ENCODE peak calls at places on chromosome 15, in six cellular contexts. One of them, this sample, is unnamed.
A peak's percentile ranks its signal among the peaks of the same experiment; 100 is the strongest.

GRCh38 chr15:82533801-82534200 is 6.5 kb downstream of the RPS17 start:
- DNase-seq in SK-N-SH: no peak
- DNase-seq in OCI-LY7: no peak
- DNase-seq in neural progenitor cell: no peak
- DNase-seq in GM23248: no peak
- DNase-seq in HCT116: no peak
- DNase-seq in this sample: no peak

GRCh38 chr15:55694652-55695150 is 48.3 kb downstream of the PRTG start:
- DNase-seq in SK-N-SH: no peak
- DNase-seq in OCI-LY7: peak; percentile 6
- DNase-seq in neural progenitor cell: peak; percentile 57
- DNase-seq in GM23248: no peak
- DNase-seq in HCT116: no peak
- DNase-seq in this sample: no peak

GRCh38 chr15:69117431-69117841 is 43.0 kb upstream of the GLCE start:
- DNase-seq in SK-N-SH: peak; percentile 28
- DNase-seq in OCI-LY7: no peak
- DNase-seq in neural progenitor cell: peak; percentile 48
- DNase-seq in GM23248: no peak
- DNase-seq in HCT116: no peak
- DNase-seq in this sample: no peak

GRCh38 chr15:83475551-83475950 is 28.4 kb downstream of the SH3GL3 start:
- DNase-seq in SK-N-SH: no peak
- DNase-seq in OCI-LY7: no peak
- DNase-seq in neural progenitor cell: no peak
- DNase-seq in GM23248: peak; percentile 40
- DNase-seq in HCT116: no peak
- DNase-seq in this sample: no peak

GRCh38 chr15:56918907-56919707 is 663 bp downstream of the TCF12 start:
- DNase-seq in SK-N-SH: peak; percentile 75
- DNase-seq in OCI-LY7: peak; percentile 78
- DNase-seq in neural progenitor cell: peak; percentile 87
- DNase-seq in GM23248: peak; percentile 91
- DNase-seq in HCT116: no peak
- DNase-seq in this sample: peak; percentile 62

GRCh38 chr15:62119224-62119925 is 45.7 kb downstream of the C2CD4B start:
- DNase-seq in SK-N-SH: no peak
- DNase-seq in OCI-LY7: peak; percentile 37
- DNase-seq in neural progenitor cell: no peak
- DNase-seq in GM23248: peak; percentile 97
- DNase-seq in HCT116: peak; percentile 44
- DNase-seq in this sample: no peak

GRCh38 chr15:52730163-52730562 is 51.0 kb upstream of the ATOSA start:
- DNase-seq in SK-N-SH: no peak
- DNase-seq in OCI-LY7: peak; percentile 95
- DNase-seq in neural progenitor cell: no peak
- DNase-seq in GM23248: peak; percentile 64
- DNase-seq in HCT116: no peak
- DNase-seq in this sample: peak; percentile 91

GRCh38 chr15:40320931-40321371 is 2.5 kb upstream of the INAFM2 start:
- DNase-seq in SK-N-SH: peak; percentile 78
- DNase-seq in OCI-LY7: peak; percentile 79
- DNase-seq in neural progenitor cell: peak; percentile 78
- DNase-seq in GM23248: peak; percentile 81
- DNase-seq in HCT116: peak; percentile 57
- DNase-seq in this sample: peak; percentile 84

GRCh38 chr15:40251455-40252140 is 12.7 kb downstream of the PAK6 start:
- DNase-seq in SK-N-SH: no peak
- DNase-seq in OCI-LY7: no peak
- DNase-seq in neural progenitor cell: no peak
- DNase-seq in GM23248: no peak
- DNase-seq in HCT116: no peak
- DNase-seq in this sample: no peak

GRCh38 chr15:25691544-25692430 is 171.3 kb downstream of the ATP10A start:
- DNase-seq in SK-N-SH: no peak
- DNase-seq in OCI-LY7: peak; percentile 3
- DNase-seq in neural progenitor cell: peak; percentile 40
- DNase-seq in GM23248: peak; percentile 49
- DNase-seq in HCT116: no peak
- DNase-seq in this sample: no peak

GRCh38 chr15:77355321-77355720 is 64.6 kb downstream of the PEAK1 start:
- DNase-seq in SK-N-SH: no peak
- DNase-seq in OCI-LY7: no peak
- DNase-seq in neural progenitor cell: no peak
- DNase-seq in GM23248: no peak
- DNase-seq in HCT116: no peak
- DNase-seq in this sample: no peak

GRCh38 chr15:42457445-42458442 is 33.2 kb downstream of the ZNF106 start:
- DNase-seq in SK-N-SH: peak; percentile 42
- DNase-seq in OCI-LY7: peak; percentile 87
- DNase-seq in neural progenitor cell: peak; percentile 95
- DNase-seq in GM23248: peak; percentile 93
- DNase-seq in HCT116: no peak
- DNase-seq in this sample: no peak

GRCh38 chr15:59997070-59997701 is 6.9 kb upstream of the FOXB1 start:
- DNase-seq in SK-N-SH: peak; percentile 30
- DNase-seq in OCI-LY7: no peak
- DNase-seq in neural progenitor cell: peak; percentile 95
- DNase-seq in GM23248: no peak
- DNase-seq in HCT116: no peak
- DNase-seq in this sample: peak; percentile 95

GRCh38 chr15:63234479-63234878 is 42.9 kb upstream of the APH1B start:
- DNase-seq in SK-N-SH: no peak
- DNase-seq in OCI-LY7: no peak
- DNase-seq in neural progenitor cell: no peak
- DNase-seq in GM23248: peak; percentile 68
- DNase-seq in HCT116: no peak
- DNase-seq in this sample: no peak

GRCh38 chr15:54206586-54207321 is 228.5 kb downstream of the UNC13C start:
- DNase-seq in SK-N-SH: no peak
- DNase-seq in OCI-LY7: no peak
- DNase-seq in neural progenitor cell: no peak
- DNase-seq in GM23248: no peak
- DNase-seq in HCT116: no peak
- DNase-seq in this sample: no peak

GRCh38 chr15:25905140-25905539 is 42.0 kb upstream of the ATP10A start:
- DNase-seq in SK-N-SH: no peak
- DNase-seq in OCI-LY7: no peak
- DNase-seq in neural progenitor cell: no peak
- DNase-seq in GM23248: peak; percentile 96
- DNase-seq in HCT116: no peak
- DNase-seq in this sample: no peak

GRCh38 chr15:96234109-96234892 is 96.2 kb upstream of the NR2F2 start:
- DNase-seq in SK-N-SH: peak; percentile 17
- DNase-seq in OCI-LY7: no peak
- DNase-seq in neural progenitor cell: no peak
- DNase-seq in GM23248: peak; percentile 88
- DNase-seq in HCT116: no peak
- DNase-seq in this sample: no peak

GRCh38 chr15:58779554-58779953 is 8.5 kb downstream of the MINDY2 start:
- DNase-seq in SK-N-SH: no peak
- DNase-seq in OCI-LY7: no peak
- DNase-seq in neural progenitor cell: no peak
- DNase-seq in GM23248: no peak
- DNase-seq in HCT116: no peak
- DNase-seq in this sample: no peak

GRCh38 chr15:75167588-75168076 is 34.0 kb upstream of the C15orf39 start:
- DNase-seq in SK-N-SH: no peak
- DNase-seq in OCI-LY7: no peak
- DNase-seq in neural progenitor cell: no peak
- DNase-seq in GM23248: peak; percentile 72
- DNase-seq in HCT116: no peak
- DNase-seq in this sample: no peak

GRCh38 chr15:80849308-80849707 is 70.1 kb downstream of the CEMIP start:
- DNase-seq in SK-N-SH: no peak
- DNase-seq in OCI-LY7: no peak
- DNase-seq in neural progenitor cell: no peak
- DNase-seq in GM23248: peak; percentile 98
- DNase-seq in HCT116: no peak
- DNase-seq in this sample: no peak

DNA sequence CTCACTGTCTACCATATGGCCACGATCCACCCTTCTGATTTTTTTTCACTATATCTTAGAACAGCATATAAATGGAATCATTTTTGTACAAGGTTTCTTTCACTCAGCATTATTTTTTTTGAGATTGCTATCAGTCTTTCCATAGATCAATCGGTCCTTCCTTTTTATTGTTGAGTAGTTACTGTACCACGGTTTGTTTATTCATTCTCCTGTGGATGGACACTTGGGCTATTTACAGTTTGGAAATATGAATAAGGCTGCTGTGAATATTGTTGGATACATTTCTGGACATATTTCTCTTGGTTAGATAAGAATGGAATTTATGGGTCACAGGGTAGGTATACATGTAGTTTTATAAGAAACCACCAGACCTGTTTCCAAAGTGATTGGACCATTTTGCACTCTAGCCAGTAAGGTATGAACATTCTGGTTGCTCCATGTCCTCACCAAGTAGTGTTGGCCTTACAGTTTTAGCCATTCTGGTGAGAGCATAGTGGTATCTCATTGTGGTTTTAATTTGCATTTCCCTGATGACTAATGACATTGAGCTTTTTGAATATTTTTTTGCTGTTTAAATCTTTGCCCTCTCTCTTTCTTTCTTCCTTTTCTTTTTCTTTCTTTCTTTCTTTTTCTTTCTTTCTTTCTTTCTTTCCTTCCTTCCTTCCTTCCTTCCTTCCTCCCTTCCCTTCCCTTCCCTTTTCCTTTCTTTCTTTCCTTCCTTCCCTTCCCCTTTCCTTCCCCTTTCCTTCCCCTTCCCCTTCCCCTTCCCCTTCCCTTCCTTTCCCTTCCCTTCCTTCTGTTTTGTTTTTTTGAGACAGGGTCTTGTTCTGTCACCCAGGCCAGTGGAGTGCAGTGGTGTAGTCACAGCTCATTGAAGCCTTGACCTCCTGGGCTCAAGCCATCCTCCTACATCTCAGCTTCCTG is 49.1 kb downstream of the LRRK1 start:
- DNase-seq in SK-N-SH: no peak
- DNase-seq in OCI-LY7: no peak
- DNase-seq in neural progenitor cell: no peak
- DNase-seq in GM23248: peak; percentile 67
- DNase-seq in HCT116: no peak
- DNase-seq in this sample: no peak
- TF ChIP-seq EZH2phosphoT487 in SK-N-SH: no peak
- TF ChIP-seq EZH2phosphoT487 in OCI-LY7: no peak
- TF ChIP-seq EZH2phosphoT487 in neural progenitor cell: no peak
- TF ChIP-seq EZH2phosphoT487 in GM23248: no peak
- TF ChIP-seq EZH2phosphoT487 in HCT116: no peak
- TF ChIP-seq EZH2phosphoT487 in this sample: no peak

GRCh38 chr15:68078365-68078764 is 24.2 kb downstream of the PIAS1 start:
- DNase-seq in SK-N-SH: peak; percentile 35
- DNase-seq in OCI-LY7: no peak
- DNase-seq in neural progenitor cell: no peak
- DNase-seq in GM23248: no peak
- DNase-seq in HCT116: no peak
- DNase-seq in this sample: no peak

GRCh38 chr15:68080783-68081182 is 26.7 kb downstream of the PIAS1 start:
- DNase-seq in SK-N-SH: no peak
- DNase-seq in OCI-LY7: no peak
- DNase-seq in neural progenitor cell: no peak
- DNase-seq in GM23248: no peak
- DNase-seq in HCT116: no peak
- DNase-seq in this sample: no peak

GRCh38 chr15:68073576-68074288 is 19.6 kb downstream of the PIAS1 start:
- DNase-seq in SK-N-SH: no peak
- DNase-seq in OCI-LY7: no peak
- DNase-seq in neural progenitor cell: no peak
- DNase-seq in GM23248: no peak
- DNase-seq in HCT116: no peak
- DNase-seq in this sample: no peak

DNA sequence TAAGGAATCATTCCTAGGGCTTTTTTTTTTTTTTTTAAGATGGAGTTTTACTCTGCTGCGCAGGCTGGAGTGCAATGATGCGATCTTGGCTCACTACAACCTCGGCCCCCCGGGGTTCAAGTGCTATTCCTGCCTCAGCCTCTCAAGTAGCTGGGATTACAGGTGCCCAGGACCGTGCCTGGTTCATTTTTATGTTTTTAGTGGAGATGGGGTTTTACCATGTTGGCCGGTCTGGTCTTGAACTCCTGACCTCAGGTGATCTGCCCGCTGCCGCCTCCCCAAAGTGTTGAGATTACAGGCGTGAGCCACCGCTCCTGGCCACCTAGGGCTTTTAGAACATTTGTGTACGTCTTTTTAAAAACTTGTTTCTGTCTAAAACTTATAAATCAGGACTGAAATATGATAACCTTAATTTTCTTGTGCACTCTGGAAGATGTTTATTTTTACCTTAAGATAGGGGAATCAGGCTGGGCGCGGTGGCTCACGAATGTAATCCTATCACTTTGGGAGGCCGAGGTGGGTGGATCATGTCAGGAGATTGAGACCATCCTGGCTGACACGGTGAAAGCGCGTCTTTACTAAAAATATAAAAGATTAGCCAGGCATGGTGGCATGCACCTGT is 21.8 kb downstream of the PIAS1 start:
- DNase-seq in SK-N-SH: no peak
- DNase-seq in OCI-LY7: no peak
- DNase-seq in neural progenitor cell: no peak
- DNase-seq in GM23248: no peak
- DNase-seq in HCT116: no peak
- DNase-seq in this sample: no peak
- H4K20me1 ChIP-seq in SK-N-SH: peaks cover 63% of the 10 kb centered on the region
- H4K20me1 ChIP-seq in OCI-LY7: peaks cover 13% of the 10 kb centered on the region
- H4K20me1 ChIP-seq in neural progenitor cell: peaks cover 75% of the 10 kb centered on the region
- H4K20me1 ChIP-seq in GM23248: peaks cover 34% of the 10 kb centered on the region
- H4K20me1 ChIP-seq in HCT116: peaks cover 8% of the 10 kb centered on the region
- H4K20me1 ChIP-seq in this sample: peaks cover 30% of the 10 kb centered on the region

GRCh38 chr15:48367483-48367882 is 36.3 kb downstream of the DUT start:
- DNase-seq in SK-N-SH: no peak
- DNase-seq in OCI-LY7: no peak
- DNase-seq in neural progenitor cell: no peak
- DNase-seq in GM23248: peak; percentile 55
- DNase-seq in HCT116: no peak
- DNase-seq in this sample: no peak

GRCh38 chr15:48361690-48362089 is 30.5 kb downstream of the DUT start:
- DNase-seq in SK-N-SH: no peak
- DNase-seq in OCI-LY7: no peak
- DNase-seq in neural progenitor cell: no peak
- DNase-seq in GM23248: peak; percentile 42
- DNase-seq in HCT116: no peak
- DNase-seq in this sample: no peak

GRCh38 chr15:48363474-48363873 is 32.2 kb downstream of the DUT start:
- DNase-seq in SK-N-SH: no peak
- DNase-seq in OCI-LY7: no peak
- DNase-seq in neural progenitor cell: no peak
- DNase-seq in GM23248: no peak
- DNase-seq in HCT116: no peak
- DNase-seq in this sample: no peak

GRCh38 chr15:48366574-48367312 is 35.5 kb downstream of the DUT start:
- DNase-seq in SK-N-SH: no peak
- DNase-seq in OCI-LY7: no peak
- DNase-seq in neural progenitor cell: no peak
- DNase-seq in GM23248: no peak
- DNase-seq in HCT116: no peak
- DNase-seq in this sample: no peak

GRCh38 chr15:48365575-48365974 is 34.3 kb downstream of the DUT start:
- DNase-seq in SK-N-SH: no peak
- DNase-seq in OCI-LY7: no peak
- DNase-seq in neural progenitor cell: no peak
- DNase-seq in GM23248: no peak
- DNase-seq in HCT116: no peak
- DNase-seq in this sample: no peak
- H3K4me2 ChIP-seq in SK-N-SH: no peak overlapping the region
- H3K4me2 ChIP-seq in OCI-LY7: no peak overlapping the region
- H3K4me2 ChIP-seq in neural progenitor cell: no peak overlapping the region
- H3K4me2 ChIP-seq in GM23248: no peak overlapping the region
- H3K4me2 ChIP-seq in HCT116: no peak overlapping the region
- H3K4me2 ChIP-seq in this sample: no peak overlapping the region

GRCh38 chr15:85671156-85671555 is 123.6 kb downstream of the KLHL25 start:
- DNase-seq in SK-N-SH: no peak
- DNase-seq in OCI-LY7: no peak
- DNase-seq in neural progenitor cell: no peak
- DNase-seq in GM23248: peak; percentile 23
- DNase-seq in HCT116: no peak
- DNase-seq in this sample: no peak
- TF ChIP-seq EZH2phosphoT487 in SK-N-SH: no peak
- TF ChIP-seq EZH2phosphoT487 in OCI-LY7: no peak
- TF ChIP-seq EZH2phosphoT487 in neural progenitor cell: no peak
- TF ChIP-seq EZH2phosphoT487 in GM23248: no peak
- TF ChIP-seq EZH2phosphoT487 in HCT116: no peak
- TF ChIP-seq EZH2phosphoT487 in this sample: no peak